ENCODE peak calls at places on chromosomes 12 and 14, in eight cellular contexts. J is Ammon's horn; Y is stimulated activated CD4-positive, alpha-beta T cell treated with anti-CD3 and anti-CD28 coated beads, TNF-alpha, amount 100 ng/mL, for 1 hour; Q is tibial artery; I is NT2/D1; P is GM23338; T is GM04504; E is CD4-positive, CD25-positive, alpha-beta regulatory T cell. M is an unnamed sample.

GRCh38 chr12:63023926-63024325 is 89.0 kb upstream of the PPM1H start:
- DNase-seq in J (no peak), T (no peak), P (no peak), E (no peak), I (no peak), Y (no peak), Q (no peak), M (no peak)

GRCh38 chr14:34981743-34982420 is 910 bp upstream of the SRP54 start:
- DNase-seq in J (peak), Q (no peak), P (peak), Y (no peak), I (no peak), E (peak), T (no peak), M (peak)

GRCh38 chr14:96037891-96038557 is 1.1 kb upstream of the C14orf132 start:
- DNase-seq in J (no peak), P (peak), Y (no peak), T (no peak), Q (peak), E (no peak), I (no peak), M (no peak)

GRCh38 chr14:30569903-30570226 is 10.9 kb downstream of the G2E3 start:
- DNase-seq in I (no peak), T (no peak), Y (no peak), Q (no peak), J (no peak), E (no peak), P (no peak), M (no peak)

GRCh38 chr12:49808686-49809368 is 19.4 kb downstream of the NCKAP5L start:
- DNase-seq in Q (peak), Y (no peak), I (peak), T (no peak), E (no peak), P (peak), J (peak), M (peak)

GRCh38 chr12:65655074-65655493 is 169.2 kb upstream of the HMGA2 start:
- DNase-seq in Q (no peak), T (no peak), I (no peak), Y (no peak), J (no peak), E (no peak), P (no peak), M (no peak)

GRCh38 chr12:13116259-13116658 is 12.8 kb upstream of the GSG1 start:
- DNase-seq in Y (no peak), Q (no peak), T (no peak), I (no peak), E (no peak), P (peak), J (no peak), M (peak)

GRCh38 chr14:38056270-38056669 is 151.4 kb upstream of the SSTR1 start:
- DNase-seq in T (no peak), I (no peak), J (no peak), Q (no peak), E (no peak), P (peak), Y (no peak), M (peak)

GRCh38 chr12:22287776-22288621 is 46.5 kb downstream of the ST8SIA1 start:
- DNase-seq in T (peak), J (no peak), Y (no peak), Q (no peak), P (peak), I (peak), E (no peak), M (peak)

GRCh38 chr12:52658196-52658595 is 6.2 kb upstream of the KRT2 start:
- DNase-seq in T (no peak), Y (no peak), P (no peak), I (no peak), Q (no peak), J (no peak), E (no peak), M (no peak)

GRCh38 chr12:3587402-3588013 is 96.5 kb downstream of the PRMT8 start:
- DNase-seq in E (no peak), Q (no peak), T (no peak), J (no peak), Y (no peak), P (no peak), I (no peak), M (no peak)

GRCh38 chr14:100761481-100761880 is 34.8 kb downstream of the DLK1 start:
- DNase-seq in Q (no peak), J (no peak), E (no peak), I (no peak), T (peak), P (no peak), Y (no peak), M (no peak)

GRCh38 chr12:95942532-95943230 is at the start of gene CCDC38:
- DNase-seq in P (peak), I (peak), Y (peak), E (peak), Q (peak), T (peak), J (peak), M (peak)

GRCh38 chr14:99133563-99134332 is 138.2 kb downstream of the BCL11B start:
- DNase-seq in T (no peak), J (no peak), P (peak), Q (peak), E (no peak), I (no peak), Y (no peak), M (no peak)

GRCh38 chr14:30272848-30273563 is 286.0 kb upstream of the G2E3 start:
- DNase-seq in E (no peak), Q (no peak), J (peak), I (no peak), Y (no peak), T (no peak), P (no peak), M (peak)

GRCh38 chr12:55696141-55696540 is 11.6 kb downstream of the ITGA7 start:
- DNase-seq in Q (peak), I (no peak), Y (no peak), E (no peak), T (no peak), P (no peak), J (no peak), M (no peak)

GRCh38 chr14:91870001-91870400 is 2.7 kb upstream of the TC2N start:
- DNase-seq in E (peak), P (no peak), T (no peak), J (no peak), Q (no peak), Y (peak), I (no peak), M (no peak)

GRCh38 chr14:90388437-90388836 is 8.4 kb upstream of the CALM1 start:
- DNase-seq in J (no peak), I (no peak), Y (no peak), Q (no peak), T (no peak), P (peak), E (no peak), M (peak)

GRCh38 chr14:52014601-52015267 is 25.4 kb downstream of the RTRAF start:
- DNase-seq in E (no peak), I (no peak), T (no peak), Y (no peak), P (no peak), J (peak), Q (no peak), M (no peak)

GRCh38 chr14:103281496-103282231 is 52.4 kb upstream of the EIF5 start:
- DNase-seq in E (no peak), T (peak), Q (no peak), I (peak), J (peak), Y (no peak), P (peak), M (peak)

GRCh38 chr12:125470838-125471775 is 405.9 kb downstream of the AACS start:
- DNase-seq in Q (no peak), E (no peak), P (no peak), J (no peak), T (no peak), I (no peak), Y (no peak), M (no peak)

GRCh38 chr12:77850698-77851097 is 20.0 kb downstream of the NAV3 start:
- DNase-seq in J (no peak), Q (no peak), Y (no peak), P (no peak), T (no peak), E (no peak), I (no peak), M (no peak)

GRCh38 chr12:88775742-88776151 is 195.5 kb upstream of the KITLG start:
- DNase-seq in E (no peak), Q (no peak), J (no peak), Y (no peak), I (no peak), T (no peak), P (no peak), M (no peak)

GRCh38 chr14:91237219-91237618 is 7.3 kb downstream of the GPR68 start:
- DNase-seq in T (peak), P (no peak), E (no peak), I (no peak), J (no peak), Q (no peak), Y (no peak), M (no peak)

GRCh38 chr12:121773011-121773777 is 20.3 kb downstream of the RHOF start:
- DNase-seq in Q (peak), E (peak), Y (no peak), P (peak), J (peak), T (no peak), I (peak), M (peak)

GRCh38 chr12:90905691-90906370 is 49.1 kb downstream of the CCER1 start:
- DNase-seq in I (no peak), E (no peak), Y (no peak), T (no peak), P (no peak), Q (no peak), J (no peak), M (no peak)